ENCODE peak calls at places on chromosome 5, in six cellular contexts. J is H9, T is IMR-90, M is mesenchymal stem cell, Z is H1, B is neuronal stem cell. H is an unnamed sample.

GRCh38 chr5:87300744-87301143 is 33.1 kb downstream of the RASA1 start:
- DNase-seq in T (peak), B (no peak), M (peak), J (no peak), Z (no peak), H (peak)

GRCh38 chr5:135964670-135965320 is 10.0 kb upstream of the LECT2 start:
- DNase-seq in M (no peak), B (no peak), T (peak), J (no peak), Z (no peak), H (no peak)

GRCh38 chr5:93017854-93018253 is 563.2 kb downstream of the NR2F1-AS1 start:
- DNase-seq in Z (no peak), J (no peak), M (peak), B (no peak), T (peak), H (peak)

GRCh38 chr5:5658226-5658625 is 235.7 kb downstream of the ICE1 start:
- DNase-seq in M (no peak), Z (no peak), J (no peak), B (no peak), T (no peak), H (peak)

GRCh38 chr5:112681481-112681908 is 56.2 kb upstream of the APC start:
- DNase-seq in B (no peak), Z (no peak), M (peak), T (no peak), J (no peak), H (no peak)

GRCh38 chr5:6043491-6044310 is 334.6 kb downstream of the MED10 start:
- DNase-seq in T (no peak), Z (no peak), J (no peak), B (no peak), M (no peak), H (no peak)

GRCh38 chr5:39092581-39093350 is 18.6 kb upstream of the RICTOR start:
- DNase-seq in B (no peak), J (no peak), T (peak), M (peak), Z (no peak), H (no peak)

GRCh38 chr5:173325091-173325698 is 3.0 kb downstream of the STC2 start:
- DNase-seq in B (no peak), T (no peak), M (no peak), J (no peak), Z (no peak), H (no peak)

GRCh38 chr5:157594675-157595074 is 19.1 kb upstream of the ADAM19 start:
- DNase-seq in M (no peak), J (no peak), T (no peak), B (no peak), Z (no peak), H (no peak)

GRCh38 chr5:64923151-64923685 is 154.5 kb downstream of the CWC27 start:
- DNase-seq in T (peak), Z (no peak), M (peak), B (no peak), J (peak), H (no peak)

GRCh38 chr5:126594676-126595485 is at the start of gene ALDH7A1:
- DNase-seq in M (peak), T (no peak), Z (peak), B (peak), J (peak), H (peak)

GRCh38 chr5:170650850-170651249 is 132.7 kb upstream of the GABRP start:
- DNase-seq in J (no peak), Z (no peak), T (no peak), M (no peak), B (no peak), H (no peak)
- H3K14ac ChIP-seq in J (no peak), Z (no peak), T (no peak), M (no peak), B (no peak), H (no peak)

GRCh38 chr5:102106599-102106998 is 189.5 kb downstream of the SLCO4C1 start:
- DNase-seq in B (no peak), J (no peak), Z (no peak), T (no peak), M (no peak), H (peak)

DNA sequence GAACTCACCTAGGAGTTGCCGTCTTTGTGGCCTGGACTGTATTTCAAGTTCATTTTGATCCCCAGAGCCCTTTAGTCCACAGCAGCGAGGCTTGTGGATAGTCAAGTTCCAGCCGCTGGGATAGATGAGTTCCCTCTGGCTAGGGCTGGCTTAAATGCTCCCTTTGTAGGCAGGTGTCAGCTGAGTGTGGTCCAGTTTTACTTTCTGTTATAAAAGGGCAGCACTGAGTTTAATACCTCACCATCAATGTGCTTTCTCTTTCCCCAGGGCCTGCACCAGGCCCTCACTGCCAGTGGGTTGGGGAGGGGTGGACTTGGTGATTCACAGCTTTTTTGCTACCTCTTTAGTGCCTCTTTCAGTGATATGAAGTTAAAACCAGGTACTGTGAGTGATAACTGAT is 188.2 kb downstream of the SLCO4C1 start:
- DNase-seq in Z (no peak), M (no peak), B (no peak), J (no peak), T (no peak), H (no peak)
- H4K8ac ChIP-seq in Z (no peak), M (no peak), B (no peak), J (no peak), T (no peak), H (no peak)

DNA sequence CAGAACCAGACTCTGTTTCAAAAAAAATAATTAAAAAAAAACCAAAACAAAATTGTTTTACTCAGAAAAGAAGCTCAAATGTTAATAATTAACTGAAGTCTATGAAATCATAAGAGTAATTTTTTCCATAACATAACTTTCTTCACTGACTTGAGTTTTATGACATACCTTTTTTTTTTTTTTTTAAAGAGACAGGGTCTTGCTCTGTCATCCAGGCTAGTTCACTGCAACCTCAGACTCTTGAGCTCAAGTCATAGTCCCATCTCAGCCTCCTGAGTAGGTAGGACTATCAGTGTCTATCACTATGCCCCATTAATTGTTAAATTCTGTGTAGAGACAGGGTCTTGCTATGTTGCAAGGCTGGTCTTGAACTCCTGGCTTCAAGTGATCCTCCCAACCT is 21.9 kb downstream of the SAR1B start:
- DNase-seq in J (no peak), B (no peak), T (no peak), M (no peak), Z (no peak), H (no peak)
- H4K91ac ChIP-seq in J (no peak), B (no peak), T (no peak), M (no peak), Z (no peak), H (no peak)

GRCh38 chr5:72040513-72040912 is 66.8 kb upstream of the MAP1B start:
- DNase-seq in T (no peak), B (no peak), Z (no peak), M (no peak), J (no peak), H (no peak)
- H3K14ac ChIP-seq in T (no peak), B (no peak), Z (no peak), M (no peak), J (no peak), H (no peak)

GRCh38 chr5:40235471-40235870 is 444.2 kb upstream of the PTGER4 start:
- DNase-seq in J (no peak), B (no peak), M (no peak), T (no peak), Z (no peak), H (no peak)
- H4K8ac ChIP-seq in J (no peak), B (no peak), M (no peak), T (no peak), Z (no peak), H (no peak)

GRCh38 chr5:68231414-68232076 is 16.0 kb downstream of the PIK3R1 start:
- DNase-seq in Z (no peak), T (no peak), J (no peak), M (no peak), B (no peak), H (no peak)
- H4K91ac ChIP-seq in Z (no peak), T (no peak), J (no peak), M (no peak), B (no peak), H (no peak)

GRCh38 chr5:31851290-31851689 is 212.4 kb downstream of the PDZD2 start:
- DNase-seq in Z (no peak), J (no peak), M (no peak), B (no peak), T (no peak), H (no peak)
- H3K14ac ChIP-seq in Z (no peak), J (no peak), M (no peak), B (no peak), T (no peak), H (no peak)

GRCh38 chr5:142013734-142014495 is 1.1 kb upstream of the GNPDA1 start:
- DNase-seq in M (peak), B (no peak), J (no peak), T (peak), Z (no peak), H (peak)

GRCh38 chr5:142009886-142010285 is 2.9 kb downstream of the GNPDA1 start:
- DNase-seq in B (no peak), Z (no peak), J (no peak), M (no peak), T (no peak), H (no peak)

GRCh38 chr5:142012792-142013388 is at the start of gene GNPDA1:
- DNase-seq in M (peak), J (peak), T (peak), B (no peak), Z (peak), H (peak)

GRCh38 chr5:142011572-142012185 is 1.1 kb downstream of the GNPDA1 start:
- DNase-seq in J (no peak), M (no peak), Z (no peak), T (no peak), B (no peak), H (no peak)

DNA sequence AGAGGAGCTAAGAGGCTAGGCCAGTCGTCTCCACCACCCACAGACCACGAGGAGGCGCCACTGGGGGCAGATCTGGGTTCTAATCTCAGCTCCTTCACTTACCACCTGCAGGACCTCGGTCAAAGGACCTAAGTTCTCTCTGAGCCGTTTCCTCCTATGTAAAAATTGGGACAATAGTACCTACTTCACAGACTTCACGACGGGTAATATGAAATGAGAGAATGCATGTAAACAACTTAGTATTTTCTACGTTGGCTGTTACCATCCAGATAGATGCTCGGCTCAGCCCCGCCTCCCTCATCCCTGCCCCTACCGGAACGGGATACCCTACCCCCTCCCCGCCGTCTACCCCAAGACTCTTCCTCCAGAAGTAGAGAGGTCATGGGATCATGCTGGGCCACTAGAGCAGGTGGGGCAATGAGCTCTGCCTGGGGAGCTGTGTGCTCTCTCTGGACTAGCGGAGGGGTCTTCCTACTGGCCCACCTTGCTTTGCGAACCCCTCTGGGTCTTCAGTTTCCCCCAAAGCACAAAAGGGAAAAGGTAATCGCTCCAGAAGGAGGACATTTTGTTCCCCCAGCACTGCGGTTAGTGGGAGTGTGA is 541 bp downstream of the GNPDA1 start:
- DNase-seq in T (no peak), J (peak), B (no peak), Z (peak), M (peak), H (peak)
- H4K8ac ChIP-seq in T (peak), J (no peak), B (no peak), Z (peak), M (peak), H (peak)

H was measured in trophoblast cell.